ENCODE peak calls at places on chromosomes 11 and 22, in eight cellular contexts. E is AG10803, H is Calu3, F is IMR-90, B is NCI-H1092 treated with DMSO at 0.1 percent for 48 hours, I is bronchial epithelial cell, O is lower leg skin, V is PC-3. A is an unnamed sample.

GRCh38 chr22:42067706-42068350 is 2.8 kb downstream of the NAGA start:
- DNase-seq in E (no peak), H (no peak), F (no peak), B (no peak), I (no peak), O (peak; percentile 72), V (no peak), A (no peak)

GRCh38 chr11:12802418-12803085 is 128.3 kb downstream of the TEAD1 start:
- DNase-seq in E (no peak), H (peak; percentile 93), F (peak; percentile 90), B (peak; percentile 100), I (peak; percentile 100), O (no peak), V (peak; percentile 95), A (no peak)

GRCh38 chr22:44594951-44595350 is 96.9 kb upstream of the RTL6 start:
- DNase-seq in E (no peak), H (no peak), F (peak; percentile 8), B (no peak), I (no peak), O (no peak), V (no peak), A (no peak)

GRCh38 chr22:44024288-44024908 is at the start of gene PARVB:
- DNase-seq in E (peak; percentile 28), H (peak; percentile 15), F (no peak), B (no peak), I (no peak), O (no peak), V (peak; percentile 6), A (no peak)

GRCh38 chr11:102560555-102561011 is 30.0 kb upstream of the MMP7 start:
- DNase-seq in E (peak; percentile 83), H (no peak), F (peak; percentile 52), B (no peak), I (peak; percentile 41), O (no peak), V (peak; percentile 65), A (peak; percentile 59)

GRCh38 chr11:130216591-130217132 is 57.1 kb downstream of the ST14 start:
- DNase-seq in E (peak; percentile 4), H (no peak), F (no peak), B (no peak), I (no peak), O (no peak), V (no peak), A (no peak)

GRCh38 chr11:76744186-76745058 is 38.7 kb upstream of the TSKU start:
- DNase-seq in E (peak; percentile 53), H (no peak), F (peak; percentile 36), B (no peak), I (no peak), O (peak; percentile 94), V (no peak), A (no peak)

GRCh38 chr11:129992161-129992944 is 10.3 kb downstream of the PRDM10 start:
- DNase-seq in E (peak; percentile 31), H (peak; percentile 61), F (peak; percentile 22), B (peak; percentile 68), I (peak; percentile 69), O (peak; percentile 34), V (peak; percentile 53), A (peak; percentile 91)

GRCh38 chr11:61579398-61580291 is 1.2 kb downstream of the SYT7 start:
- DNase-seq in E (no peak), H (no peak), F (no peak), B (no peak), I (no peak), O (no peak), V (no peak), A (no peak)

GRCh38 chr11:76885390-76886097 is 24.8 kb downstream of the ACER3 start:
- DNase-seq in E (peak; percentile 14), H (peak; percentile 62), F (peak; percentile 49), B (no peak), I (peak; percentile 91), O (no peak), V (peak; percentile 77), A (no peak)

GRCh38 chr22:42964994-42965699 is 49.8 kb downstream of the PACSIN2 start:
- DNase-seq in E (peak; percentile 49), H (peak; percentile 78), F (peak; percentile 45), B (no peak), I (no peak), O (no peak), V (peak; percentile 44), A (no peak)

GRCh38 chr11:83583953-83584352 is 297.8 kb upstream of the CCDC90B start:
- DNase-seq in E (peak; percentile 57), H (no peak), F (peak; percentile 80), B (no peak), I (peak; percentile 92), O (no peak), V (peak; percentile 62), A (no peak)

GRCh38 chr11:14894657-14895598 is 2.9 kb upstream of the CYP2R1 start:
- DNase-seq in E (peak; percentile 78), H (no peak), F (peak; percentile 52), B (no peak), I (peak; percentile 46), O (peak; percentile 87), V (no peak), A (peak; percentile 66)

GRCh38 chr11:120324932-120325810 is at the start of gene TLCD5:
- DNase-seq in E (peak; percentile 64), H (peak; percentile 71), F (peak; percentile 68), B (peak; percentile 86), I (no peak), O (peak; percentile 91), V (peak; percentile 68), A (peak; percentile 48)

GRCh38 chr11:16743478-16743877 is 5.0 kb downstream of the C11orf58 start:
- DNase-seq in E (no peak), H (no peak), F (no peak), B (no peak), I (no peak), O (no peak), V (no peak), A (no peak)

A was measured in OCI-LY7.